ENCODE peak calls at places on chromosomes 16 and 17, in six cellular contexts. R, V, C, D, P and U are unnamed samples.

GRCh38 chr16:88346680-88347505 is 35.9 kb upstream of the ZNF469 start:
- DNase-seq in R (no peak), V (no peak), C (no peak), D (no peak), P (no peak), U (peak)

GRCh38 chr16:50789757-50790156 is 47.9 kb downstream of the CYLD start:
- DNase-seq in R (no peak), V (no peak), C (no peak), D (no peak), P (no peak), U (no peak)

GRCh38 chr17:76329664-76330063 is 21.6 kb upstream of the QRICH2 start:
- DNase-seq in R (no peak), V (peak), C (no peak), D (no peak), P (no peak), U (no peak)

GRCh38 chr16:1533443-1533951 is at the start of gene TMEM204:
- DNase-seq in R (no peak), V (peak), C (peak), D (peak), P (peak), U (peak)

GRCh38 chr16:68235105-68235881 is 634 bp downstream of the ESRP2 start:
- DNase-seq in R (no peak), V (peak), C (peak), D (no peak), P (no peak), U (peak)

GRCh38 chr17:13995856-13996635 is 73.3 kb upstream of the COX10 start:
- DNase-seq in R (no peak), V (no peak), C (no peak), D (no peak), P (no peak), U (no peak)

GRCh38 chr17:75693500-75694481 is 26.7 kb downstream of the SAP30BP start:
- DNase-seq in R (peak), V (peak), C (peak), D (peak), P (peak), U (peak)

GRCh38 chr17:78555741-78556401 is 21.3 kb downstream of the DNAH17 start:
- DNase-seq in R (no peak), V (no peak), C (no peak), D (no peak), P (no peak), U (no peak)

GRCh38 chr16:89170346-89171215 is 967 bp upstream of the CDH15 start:
- DNase-seq in R (no peak), V (no peak), C (peak), D (no peak), P (no peak), U (peak)

GRCh38 chr17:30831663-30832437 is at the start of gene ATAD5:
- DNase-seq in R (peak), V (peak), C (peak), D (peak), P (peak), U (peak)

GRCh38 chr17:75822119-75822799 is 21.9 kb downstream of the UNC13D start:
- DNase-seq in R (no peak), V (no peak), C (no peak), D (no peak), P (peak), U (no peak)

GRCh38 chr16:1961651-1962067 is 2.3 kb downstream of the NDUFB10 start:
- DNase-seq in R (no peak), V (no peak), C (no peak), D (no peak), P (no peak), U (no peak)

GRCh38 chr16:72271841-72272240 is 99.9 kb upstream of the PMFBP1 start:
- DNase-seq in R (no peak), V (no peak), C (no peak), D (no peak), P (no peak), U (no peak)

GRCh38 chr17:57913576-57914273 is 41.5 kb downstream of the CUEDC1 start:
- DNase-seq in R (no peak), V (no peak), C (no peak), D (no peak), P (no peak), U (no peak)

GRCh38 chr16:56932588-56933265 is 785 bp downstream of the HERPUD1 start:
- DNase-seq in R (no peak), V (peak), C (peak), D (peak), P (peak), U (peak)

GRCh38 chr17:74231846-74232713 is 18.7 kb downstream of the TTYH2 start:
- DNase-seq in R (no peak), V (no peak), C (no peak), D (no peak), P (no peak), U (no peak)

GRCh38 chr17:2120550-2121335 is 65.8 kb downstream of the HIC1 start:
- DNase-seq in R (no peak), V (no peak), C (no peak), D (peak), P (no peak), U (no peak)

GRCh38 chr17:3197219-3197618 is at the start of gene OR1A2:
- DNase-seq in R (no peak), V (no peak), C (no peak), D (no peak), P (no peak), U (no peak)

GRCh38 chr17:43634681-43635125 is 27.0 kb downstream of the MEOX1 start:
- DNase-seq in R (no peak), V (no peak), C (no peak), D (no peak), P (no peak), U (peak)

GRCh38 chr17:970388-970768 is 9.2 kb downstream of the NXN start:
- DNase-seq in R (no peak), V (no peak), C (no peak), D (no peak), P (no peak), U (no peak)

GRCh38 chr17:77425791-77426641 is 285.2 kb downstream of the SEC14L1 start:
- DNase-seq in R (peak), V (peak), C (no peak), D (no peak), P (peak), U (peak)

GRCh38 chr17:73941919-73942530 is 261.5 kb upstream of the RPL38 start:
- DNase-seq in R (no peak), V (no peak), C (no peak), D (no peak), P (no peak), U (no peak)

GRCh38 chr17:9021985-9022552 is 759 bp downstream of the NTN1 start:
- DNase-seq in R (no peak), V (peak), C (peak), D (no peak), P (peak), U (peak)

GRCh38 chr16:56424404-56424765 is 960 bp downstream of the AMFR start:
- DNase-seq in R (no peak), V (no peak), C (no peak), D (no peak), P (no peak), U (no peak)

GRCh38 chr17:33049781-33050414 is 58.3 kb downstream of the SPACA3 start:
- DNase-seq in R (peak), V (no peak), C (no peak), D (no peak), P (peak), U (no peak)

GRCh38 chr17:81710514-81711308 is 1.4 kb upstream of the SLC25A10 start:
- DNase-seq in R (no peak), V (no peak), C (no peak), D (no peak), P (no peak), U (no peak)

GRCh38 chr17:77441130-77441920 is 300.6 kb downstream of the SEC14L1 start:
- DNase-seq in R (no peak), V (no peak), C (no peak), D (no peak), P (no peak), U (no peak)

GRCh38 chr16:48444574-48444973 is 59.4 kb upstream of the SIAH1 start:
- DNase-seq in R (peak), V (no peak), C (no peak), D (peak), P (no peak), U (peak)

GRCh38 chr17:31371511-31372097 is 19.9 kb upstream of the RAB11FIP4 start:
- DNase-seq in R (peak), V (no peak), C (no peak), D (no peak), P (no peak), U (no peak)

GRCh38 chr17:32626371-32626770 is 139.6 kb downstream of the CDK5R1 start:
- DNase-seq in R (no peak), V (no peak), C (no peak), D (no peak), P (no peak), U (no peak)

GRCh38 chr17:42241871-42242270 is 34.3 kb downstream of the STAT5B start:
- DNase-seq in R (no peak), V (no peak), C (no peak), D (no peak), P (no peak), U (no peak)

GRCh38 chr16:89373355-89374110 is 116.8 kb downstream of the ANKRD11 start:
- DNase-seq in R (no peak), V (peak), C (no peak), D (peak), P (no peak), U (peak)

GRCh38 chr16:59249049-59249448 is 514.9 kb upstream of the GOT2 start:
- DNase-seq in R (no peak), V (no peak), C (no peak), D (no peak), P (no peak), U (no peak)

GRCh38 chr17:72390675-72391501 is 270.1 kb downstream of the SOX9 start:
- DNase-seq in R (no peak), V (no peak), C (no peak), D (no peak), P (no peak), U (no peak)

GRCh38 chr17:72387487-72387886 is 266.7 kb downstream of the SOX9 start:
- DNase-seq in R (peak), V (no peak), C (no peak), D (peak), P (no peak), U (no peak)

GRCh38 chr17:72386619-72387237 is 265.9 kb downstream of the SOX9 start:
- DNase-seq in R (no peak), V (no peak), C (no peak), D (no peak), P (no peak), U (no peak)

GRCh38 chr17:72387969-72388368 is 267.1 kb downstream of the SOX9 start:
- DNase-seq in R (no peak), V (no peak), C (no peak), D (no peak), P (no peak), U (no peak)

DNA sequence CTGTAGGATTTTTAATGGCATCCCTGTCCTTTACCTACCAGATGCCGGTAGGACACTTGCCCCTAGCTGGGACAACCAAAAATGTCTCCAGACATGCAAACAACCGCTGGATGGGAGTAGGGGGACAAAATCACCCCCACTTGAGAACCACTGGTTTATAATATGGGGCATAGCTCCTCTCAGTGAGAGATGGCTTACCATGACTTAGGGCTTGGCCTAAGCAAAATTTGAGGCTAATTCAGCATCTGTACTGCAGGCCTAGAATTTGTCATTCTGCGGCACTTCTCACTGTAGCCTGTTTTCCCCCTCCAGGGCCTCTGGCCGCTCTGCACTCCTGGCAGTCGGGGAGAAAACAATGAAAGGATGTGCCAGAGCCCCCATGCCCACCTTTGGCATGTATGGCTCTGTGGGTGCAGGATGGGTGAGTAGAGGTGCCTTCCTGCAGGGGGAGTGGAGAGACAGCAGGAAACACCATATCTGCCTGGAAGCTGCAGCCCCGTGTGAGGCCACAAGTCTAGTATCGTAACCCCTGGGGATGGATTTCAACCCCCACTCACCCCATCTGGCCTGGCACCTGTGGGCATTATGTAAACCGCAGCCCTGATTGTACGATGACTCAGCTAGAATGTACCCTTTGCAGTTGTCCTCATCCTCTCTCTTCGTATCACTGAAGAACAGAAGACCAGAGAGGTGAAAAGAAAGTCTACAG is 268.1 kb downstream of the SOX9 start:
- DNase-seq in R (no peak), V (no peak), C (no peak), D (no peak), P (no peak), U (no peak)
- TF ChIP-seq CTCF in R (peak), V (no peak), C (no peak), D (peak), P (peak), U (no peak)

DNA sequence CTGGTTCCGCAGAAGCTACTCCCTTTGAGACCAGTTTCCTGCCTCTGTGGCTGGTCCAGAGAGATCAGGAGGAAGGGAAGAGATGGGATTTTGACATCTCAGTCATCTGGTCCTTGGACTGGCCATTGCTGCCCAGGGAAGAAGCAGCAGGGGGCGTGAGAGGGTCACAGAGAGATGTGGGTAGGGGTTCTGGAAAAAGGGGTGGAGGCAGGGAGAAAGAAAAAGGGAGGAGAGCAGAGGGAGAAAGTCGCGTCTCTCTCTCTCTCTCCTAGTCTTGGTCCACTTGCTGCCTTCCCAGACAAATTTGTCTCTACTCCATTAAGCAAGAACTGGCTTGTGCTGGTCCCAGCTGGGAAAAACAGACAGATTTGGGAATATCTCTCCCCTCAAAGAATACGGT is 4.4 kb downstream of the SHBG start:
- DNase-seq in R (no peak), V (no peak), C (no peak), D (no peak), P (peak), U (no peak)
- TF ChIP-seq CTCF in R (peak), V (no peak), C (peak), D (peak), P (peak), U (peak)

DNA sequence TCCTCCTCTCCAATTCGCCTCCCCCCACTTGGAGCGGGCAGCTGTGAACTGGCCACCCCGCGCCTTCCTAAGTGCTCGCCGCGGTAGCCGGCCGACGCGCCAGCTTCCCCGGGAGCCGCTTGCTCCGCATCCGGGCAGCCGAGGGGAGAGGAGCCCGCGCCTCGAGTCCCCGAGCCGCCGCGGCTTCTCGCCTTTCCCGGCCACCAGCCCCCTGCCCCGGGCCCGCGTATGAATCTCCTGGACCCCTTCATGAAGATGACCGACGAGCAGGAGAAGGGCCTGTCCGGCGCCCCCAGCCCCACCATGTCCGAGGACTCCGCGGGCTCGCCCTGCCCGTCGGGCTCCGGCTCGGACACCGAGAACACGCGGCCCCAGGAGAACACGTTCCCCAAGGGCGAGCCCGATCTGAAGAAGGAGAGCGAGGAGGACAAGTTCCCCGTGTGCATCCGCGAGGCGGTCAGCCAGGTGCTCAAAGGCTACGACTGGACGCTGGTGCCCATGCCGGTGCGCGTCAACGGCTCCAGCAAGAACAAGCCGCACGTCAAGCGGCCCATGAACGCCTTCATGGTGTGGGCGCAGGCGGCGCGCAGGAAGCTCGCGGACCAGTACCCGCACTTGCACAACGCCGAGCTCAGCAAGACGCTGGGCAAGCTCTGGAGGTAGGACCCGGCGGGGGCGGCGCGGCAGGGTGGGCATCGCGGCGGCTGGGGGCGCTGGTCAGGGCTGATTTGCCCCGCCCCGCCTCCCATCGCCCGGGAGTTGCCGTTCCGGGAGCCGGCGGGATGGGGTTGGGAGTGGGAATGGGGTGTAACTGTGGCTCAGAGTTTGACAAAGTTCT is 563 bp downstream of the SOX9 start:
- DNase-seq in R (no peak), V (peak), C (peak), D (no peak), P (peak), U (peak)
- TF ChIP-seq CTCF in R (peak), V (no peak), C (no peak), D (no peak), P (peak), U (no peak)

GRCh38 chr16:4192206-4192605 is 49.7 kb downstream of the SRL start:
- DNase-seq in R (no peak), V (no peak), C (no peak), D (no peak), P (no peak), U (no peak)

GRCh38 chr16:4193920-4194319 is 48.0 kb downstream of the SRL start:
- DNase-seq in R (no peak), V (no peak), C (no peak), D (no peak), P (no peak), U (no peak)

GRCh38 chr16:4190086-4190485 is 51.8 kb downstream of the SRL start:
- DNase-seq in R (no peak), V (no peak), C (no peak), D (no peak), P (no peak), U (peak)

GRCh38 chr16:4194661-4195060 is 47.2 kb downstream of the SRL start:
- DNase-seq in R (no peak), V (no peak), C (no peak), D (no peak), P (no peak), U (no peak)

GRCh38 chr16:4190934-4191333 is 50.9 kb downstream of the SRL start:
- DNase-seq in R (no peak), V (no peak), C (no peak), D (no peak), P (no peak), U (peak)
- TF ChIP-seq CTCF in R (no peak), V (no peak), C (no peak), D (no peak), P (no peak), U (no peak)

GRCh38 chr16:10944249-10945064 is at the start of gene CLEC16A:
- DNase-seq in R (peak), V (peak), C (peak), D (peak), P (peak), U (peak)
- TF ChIP-seq CTCF in R (no peak), V (peak), C (no peak), D (no peak), P (no peak), U (no peak)

GRCh38 chr16:212999-213398 is 16.2 kb downstream of the LUC7L start:
- DNase-seq in R (no peak), V (no peak), C (no peak), D (no peak), P (no peak), U (no peak)
- TF ChIP-seq CTCF in R (no peak), V (no peak), C (no peak), D (no peak), P (no peak), U (no peak)

DNA sequence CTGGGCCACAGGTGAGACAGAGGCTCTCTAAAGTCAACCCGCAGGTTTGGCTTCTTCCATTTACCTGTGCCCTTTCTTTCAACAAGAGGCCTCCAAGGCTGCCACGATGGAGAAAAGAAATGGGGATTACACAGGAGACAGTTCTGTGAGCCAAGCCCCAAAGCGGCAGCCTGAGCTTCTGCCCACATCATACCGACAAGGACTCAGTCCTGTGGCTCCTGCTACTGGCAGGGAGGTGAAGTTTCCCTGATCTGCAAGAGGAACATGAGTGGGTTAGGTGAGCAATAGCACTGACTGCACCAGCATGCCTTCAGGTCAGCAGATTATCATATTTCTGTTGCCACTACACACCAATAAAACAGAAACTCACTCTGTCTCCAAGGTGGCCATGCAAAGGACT is 800.0 kb downstream of the KCNJ18 start:
- DNase-seq in R (no peak), V (no peak), C (no peak), D (no peak), P (no peak), U (no peak)
- TF ChIP-seq CTCF in R (no peak), V (no peak), C (no peak), D (no peak), P (no peak), U (no peak)